ENCODE peak calls at places on chromosome 21, in six cellular contexts. Y is ovary, E is fibroblast of mammary gland, J is GM13977, I is psoas muscle, K is Calu3. D is an unnamed sample.

GRCh38 chr21:41289431-41289830 is 27.2 kb upstream of the FAM3B start:
- DNase-seq in E (peak; percentile 18), K (no peak), I (no peak), J (no peak), Y (no peak), D (no peak)

GRCh38 chr21:41445465-41445862 is 19.4 kb downstream of the MX1 start:
- DNase-seq in J (no peak), Y (no peak), I (no peak), E (no peak), K (no peak), D (no peak)

GRCh38 chr21:41519806-41520559 is 12.0 kb upstream of the TMPRSS2 start:
- DNase-seq in J (no peak), E (no peak), K (no peak), I (no peak), Y (no peak), D (no peak)

GRCh38 chr21:22364163-22364562 is 1366.0 kb downstream of the NCAM2 start:
- DNase-seq in E (no peak), I (no peak), K (no peak), Y (no peak), J (no peak), D (no peak)

GRCh38 chr21:25375675-25376074 is 231.6 kb downstream of the MRPL39 start:
- DNase-seq in I (no peak), K (no peak), J (no peak), E (peak; percentile 7), Y (no peak), D (peak; percentile 60)

GRCh38 chr21:20013851-20014250 is 984.4 kb upstream of the NCAM2 start:
- DNase-seq in K (no peak), E (no peak), Y (no peak), J (no peak), I (no peak), D (no peak)

GRCh38 chr21:16608209-16608830 is 878.5 kb downstream of the USP25 start:
- DNase-seq in J (no peak), I (no peak), K (no peak), Y (no peak), E (peak; percentile 17), D (no peak)

GRCh38 chr21:34017127-34017961 is 56.0 kb upstream of the MRPS6 start:
- DNase-seq in K (no peak), E (no peak), I (no peak), Y (no peak), J (peak; percentile 36), D (no peak)

GRCh38 chr21:29172282-29172681 is 41.8 kb downstream of the MAP3K7CL start:
- DNase-seq in I (no peak), Y (no peak), K (no peak), J (no peak), E (no peak), D (no peak)

GRCh38 chr21:45482899-45483821 is 59.1 kb downstream of the SLC19A1 start:
- DNase-seq in J (no peak), E (no peak), K (no peak), Y (no peak), I (peak; percentile 47), D (no peak)

GRCh38 chr21:16570196-16570595 is 840.4 kb downstream of the USP25 start:
- DNase-seq in E (peak; percentile 25), I (no peak), J (no peak), Y (no peak), K (no peak), D (no peak)

GRCh38 chr21:34840693-34841092 is 171.9 kb downstream of the CLIC6 start:
- DNase-seq in E (no peak), I (no peak), Y (no peak), J (no peak), K (no peak), D (no peak)

GRCh38 chr21:25955646-25956045 is 214.9 kb downstream of the APP start:
- DNase-seq in E (no peak), I (no peak), J (no peak), Y (no peak), K (no peak), D (no peak)

GRCh38 chr21:42724226-42724920 is 71.0 kb downstream of the PDE9A start:
- DNase-seq in K (peak; percentile 80), J (no peak), I (no peak), Y (no peak), E (peak; percentile 93), D (peak; percentile 93)

GRCh38 chr21:41820384-41821080 is 53.7 kb upstream of the RIPK4 start:
- DNase-seq in E (no peak), J (no peak), Y (no peak), K (no peak), I (no peak), D (no peak)

DNA sequence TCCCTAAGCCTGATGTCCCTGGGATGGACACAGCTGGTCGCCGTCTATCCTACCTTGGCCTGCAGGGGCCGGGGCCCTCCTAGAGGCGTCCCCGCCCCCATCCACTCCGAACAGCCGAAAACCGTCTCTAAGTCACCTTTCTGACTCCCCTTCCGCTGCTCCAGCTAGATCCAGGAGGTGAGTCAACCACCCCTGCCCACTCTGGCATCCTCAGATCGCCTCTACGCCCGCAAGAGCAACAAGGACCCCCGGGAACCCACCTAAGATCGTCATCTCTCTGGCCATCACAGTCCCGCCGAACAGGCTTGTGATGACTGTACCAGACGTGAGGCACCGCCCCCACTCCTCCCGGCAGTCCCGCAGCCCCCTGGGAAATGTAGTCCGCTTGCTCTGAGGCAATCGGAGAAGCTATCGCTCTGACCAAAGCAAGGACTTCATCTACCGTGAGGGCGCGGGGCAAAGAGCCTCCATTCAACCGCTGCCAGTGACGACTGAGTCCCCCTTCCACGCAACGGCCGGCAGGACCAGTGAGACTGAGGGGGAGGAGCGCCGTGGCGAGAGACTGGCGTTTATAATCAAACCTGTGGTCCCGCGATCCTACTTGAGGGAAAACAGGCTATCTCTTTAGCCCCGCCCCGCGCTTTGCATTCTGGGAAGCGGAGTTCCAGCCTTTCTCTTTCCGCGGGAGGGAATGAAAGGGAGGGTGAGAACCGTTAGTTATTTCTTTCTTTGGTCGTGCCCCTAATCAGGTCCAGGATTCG is at the start of gene HSPA13:
- DNase-seq in J (peak; percentile 91), E (peak; percentile 99), I (peak; percentile 100), K (peak; percentile 95), Y (peak; percentile 99), D (peak; percentile 99)
- TF ChIP-seq CTCF in J (no peak), E (no peak), I (no peak), K (no peak), Y (no peak), D (no peak)

GRCh38 chr21:27759091-27759659 is 792.3 kb upstream of the ADAMTS5 start:
- DNase-seq in J (no peak), E (no peak), I (no peak), K (peak; percentile 43), Y (no peak), D (no peak)
- TF ChIP-seq CTCF in J (no peak), E (peak; percentile 33), I (peak; percentile 55), K (peak; percentile 62), Y (no peak), D (peak; percentile 37)

GRCh38 chr21:15517394-15517793 is 212.4 kb upstream of the USP25 start:
- DNase-seq in E (no peak), I (no peak), J (no peak), Y (no peak), K (no peak), D (no peak)

GRCh38 chr21:15521644-15522001 is 208.2 kb upstream of the USP25 start:
- DNase-seq in J (no peak), I (no peak), Y (no peak), K (no peak), E (no peak), D (no peak)

GRCh38 chr21:15522148-15522547 is 207.6 kb upstream of the USP25 start:
- DNase-seq in Y (no peak), K (no peak), I (no peak), J (no peak), E (no peak), D (no peak)

GRCh38 chr21:15524855-15525254 is 204.9 kb upstream of the USP25 start:
- DNase-seq in K (no peak), J (no peak), Y (no peak), I (no peak), E (no peak), D (no peak)

DNA sequence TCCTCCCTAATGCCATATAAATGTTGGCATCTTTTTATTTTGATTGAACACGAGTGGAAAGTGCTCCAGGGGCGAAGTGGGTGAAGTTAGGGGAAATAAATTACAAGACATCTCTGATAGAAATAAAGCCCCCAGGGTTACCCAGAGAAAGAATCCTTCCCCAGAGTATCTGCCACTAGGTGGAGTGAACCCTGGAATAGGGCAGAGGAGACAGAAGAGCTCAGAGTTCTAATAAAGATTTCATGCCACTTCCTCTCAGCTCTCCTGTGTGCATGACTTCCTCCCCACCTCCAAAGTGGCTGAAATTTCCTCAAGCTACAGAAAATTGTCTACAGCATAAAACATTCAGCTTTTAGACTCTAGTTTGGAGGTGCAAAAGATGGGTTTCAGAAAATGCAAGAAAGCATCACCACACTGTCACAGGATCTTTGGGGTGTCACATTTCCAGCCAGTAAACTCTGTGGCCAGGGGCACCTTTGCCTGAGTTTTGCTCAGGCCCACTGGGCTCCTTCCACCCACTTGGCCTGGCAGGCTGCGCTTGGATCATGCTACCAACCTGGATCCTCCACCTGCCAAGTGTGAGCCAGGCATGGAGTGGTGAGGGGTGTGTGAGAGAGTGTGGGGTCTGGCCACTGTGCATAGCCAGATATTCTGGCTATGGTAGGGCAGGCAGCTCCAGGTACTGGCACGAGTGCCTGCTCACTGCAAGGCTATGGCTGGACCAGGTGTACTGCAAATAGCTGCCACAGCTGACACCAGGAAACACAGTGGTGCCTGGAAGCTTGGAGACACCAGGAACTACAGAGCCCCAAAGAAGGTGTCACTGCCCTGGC is 208.8 kb upstream of the USP25 start:
- DNase-seq in I (no peak), K (no peak), E (peak; percentile 6), Y (no peak), J (no peak), D (peak; percentile 1)
- TF ChIP-seq CTCF in I (peak; percentile 7), K (no peak), E (peak; percentile 39), Y (no peak), J (no peak), D (peak; percentile 36)

GRCh38 chr21:44255519-44255981 is 6.1 kb downstream of the DNMT3L start:
- DNase-seq in E (no peak), I (peak; percentile 37), J (no peak), K (no peak), Y (no peak), D (peak; percentile 17)
- TF ChIP-seq CTCF in E (no peak), I (no peak), J (no peak), K (no peak), Y (no peak), D (no peak)